ENCODE peak calls at places on chromosomes 13 and 19, in nine cellular contexts. One of them, this sample, is unnamed.
A peak's percentile ranks its signal among the peaks of the same experiment; 100 is the strongest.

GRCh38 chr13:39263033-39263432 is 224.8 kb downstream of the NHLRC3 start:
- DNase-seq in brain microvascular endothelial cell: peak; percentile 50
- DNase-seq in heart left ventricle: peak; percentile 41
- DNase-seq in cardiac muscle cell: peak; percentile 58
- DNase-seq in heart right ventricle: no peak
- DNase-seq in SJSA1: peak; percentile 9
- DNase-seq in effector memory CD4-positive, alpha-beta T cell: no peak
- DNase-seq in GM23338: peak; percentile 72
- DNase-seq in CD8-positive, alpha-beta T cell: no peak
- DNase-seq in this sample: no peak

GRCh38 chr19:33453207-33453736 is 68.3 kb downstream of the PEPD start:
- DNase-seq in effector memory CD4-positive, alpha-beta T cell: no peak
- DNase-seq in heart right ventricle: no peak
- DNase-seq in SJSA1: no peak
- DNase-seq in CD8-positive, alpha-beta T cell: no peak
- DNase-seq in brain microvascular endothelial cell: no peak
- DNase-seq in cardiac muscle cell: no peak
- DNase-seq in GM23338: no peak
- DNase-seq in heart left ventricle: no peak
- DNase-seq in this sample: no peak

GRCh38 chr13:76884167-76884566 is 2.0 kb downstream of the KCTD12 start:
- DNase-seq in SJSA1: no peak
- DNase-seq in GM23338: peak; percentile 77
- DNase-seq in brain microvascular endothelial cell: peak; percentile 29
- DNase-seq in heart right ventricle: peak; percentile 35
- DNase-seq in heart left ventricle: peak; percentile 38
- DNase-seq in CD8-positive, alpha-beta T cell: no peak
- DNase-seq in effector memory CD4-positive, alpha-beta T cell: no peak
- DNase-seq in cardiac muscle cell: peak; percentile 73
- DNase-seq in this sample: peak; percentile 72

GRCh38 chr13:28744091-28744536 is 25.3 kb upstream of the SLC46A3 start:
- DNase-seq in brain microvascular endothelial cell: peak; percentile 80
- DNase-seq in SJSA1: peak; percentile 88
- DNase-seq in heart right ventricle: no peak
- DNase-seq in CD8-positive, alpha-beta T cell: no peak
- DNase-seq in cardiac muscle cell: no peak
- DNase-seq in effector memory CD4-positive, alpha-beta T cell: no peak
- DNase-seq in GM23338: peak; percentile 44
- DNase-seq in heart left ventricle: peak; percentile 40
- DNase-seq in this sample: no peak

GRCh38 chr19:18529782-18530181 is 7.9 kb upstream of the ELL start:
- DNase-seq in cardiac muscle cell: no peak
- DNase-seq in SJSA1: no peak
- DNase-seq in heart left ventricle: no peak
- DNase-seq in GM23338: no peak
- DNase-seq in CD8-positive, alpha-beta T cell: no peak
- DNase-seq in effector memory CD4-positive, alpha-beta T cell: no peak
- DNase-seq in heart right ventricle: no peak
- DNase-seq in brain microvascular endothelial cell: no peak
- DNase-seq in this sample: no peak

GRCh38 chr13:99417821-99418662 is 83.2 kb upstream of the TM9SF2 start:
- DNase-seq in heart left ventricle: no peak
- DNase-seq in heart right ventricle: no peak
- DNase-seq in cardiac muscle cell: no peak
- DNase-seq in brain microvascular endothelial cell: no peak
- DNase-seq in effector memory CD4-positive, alpha-beta T cell: no peak
- DNase-seq in SJSA1: peak; percentile 52
- DNase-seq in GM23338: no peak
- DNase-seq in CD8-positive, alpha-beta T cell: no peak
- DNase-seq in this sample: peak; percentile 57

GRCh38 chr13:66414196-66414800 is 815.8 kb downstream of the PCDH9 start:
- DNase-seq in CD8-positive, alpha-beta T cell: no peak
- DNase-seq in heart right ventricle: no peak
- DNase-seq in effector memory CD4-positive, alpha-beta T cell: no peak
- DNase-seq in cardiac muscle cell: no peak
- DNase-seq in brain microvascular endothelial cell: no peak
- DNase-seq in SJSA1: no peak
- DNase-seq in heart left ventricle: no peak
- DNase-seq in GM23338: no peak
- DNase-seq in this sample: no peak

GRCh38 chr19:51637362-51637978 is 7.3 kb upstream of the SIGLEC5 start:
- DNase-seq in CD8-positive, alpha-beta T cell: no peak
- DNase-seq in GM23338: peak; percentile 59
- DNase-seq in brain microvascular endothelial cell: no peak
- DNase-seq in heart right ventricle: no peak
- DNase-seq in cardiac muscle cell: no peak
- DNase-seq in SJSA1: no peak
- DNase-seq in heart left ventricle: no peak
- DNase-seq in effector memory CD4-positive, alpha-beta T cell: no peak
- DNase-seq in this sample: no peak

GRCh38 chr19:12745166-12745897 is 6.3 kb upstream of the BEST2 start:
- DNase-seq in effector memory CD4-positive, alpha-beta T cell: no peak
- DNase-seq in heart left ventricle: no peak
- DNase-seq in GM23338: no peak
- DNase-seq in SJSA1: no peak
- DNase-seq in cardiac muscle cell: no peak
- DNase-seq in heart right ventricle: no peak
- DNase-seq in CD8-positive, alpha-beta T cell: no peak
- DNase-seq in brain microvascular endothelial cell: peak; percentile 33
- DNase-seq in this sample: no peak

GRCh38 chr13:23817833-23818232 is 71.4 kb downstream of the MIPEP start:
- DNase-seq in brain microvascular endothelial cell: no peak
- DNase-seq in heart right ventricle: no peak
- DNase-seq in heart left ventricle: no peak
- DNase-seq in GM23338: no peak
- DNase-seq in SJSA1: no peak
- DNase-seq in cardiac muscle cell: no peak
- DNase-seq in effector memory CD4-positive, alpha-beta T cell: no peak
- DNase-seq in CD8-positive, alpha-beta T cell: no peak
- DNase-seq in this sample: no peak

GRCh38 chr19:49071860-49072547 is 495 bp downstream of the KCNA7 start:
- DNase-seq in heart left ventricle: no peak
- DNase-seq in heart right ventricle: no peak
- DNase-seq in SJSA1: no peak
- DNase-seq in GM23338: peak; percentile 91
- DNase-seq in effector memory CD4-positive, alpha-beta T cell: no peak
- DNase-seq in cardiac muscle cell: peak; percentile 66
- DNase-seq in brain microvascular endothelial cell: no peak
- DNase-seq in CD8-positive, alpha-beta T cell: no peak
- DNase-seq in this sample: peak; percentile 71

GRCh38 chr13:23578411-23579071 is 8.3 kb downstream of the TNFRSF19 start:
- DNase-seq in SJSA1: peak; percentile 46
- DNase-seq in brain microvascular endothelial cell: peak; percentile 69
- DNase-seq in heart left ventricle: peak; percentile 88
- DNase-seq in GM23338: peak; percentile 74
- DNase-seq in CD8-positive, alpha-beta T cell: peak; percentile 63
- DNase-seq in heart right ventricle: peak; percentile 83
- DNase-seq in cardiac muscle cell: peak; percentile 65
- DNase-seq in effector memory CD4-positive, alpha-beta T cell: peak; percentile 36
- DNase-seq in this sample: peak; percentile 92

GRCh38 chr19:34957830-34958751 is 5.9 kb downstream of the ZNF792 start:
- DNase-seq in heart right ventricle: no peak
- DNase-seq in effector memory CD4-positive, alpha-beta T cell: no peak
- DNase-seq in brain microvascular endothelial cell: no peak
- DNase-seq in CD8-positive, alpha-beta T cell: no peak
- DNase-seq in SJSA1: no peak
- DNase-seq in cardiac muscle cell: no peak
- DNase-seq in GM23338: no peak
- DNase-seq in heart left ventricle: no peak
- DNase-seq in this sample: no peak

GRCh38 chr19:40659566-40659965 is 30.9 kb downstream of the NUMBL start:
- DNase-seq in cardiac muscle cell: no peak
- DNase-seq in heart left ventricle: no peak
- DNase-seq in SJSA1: no peak
- DNase-seq in CD8-positive, alpha-beta T cell: no peak
- DNase-seq in heart right ventricle: no peak
- DNase-seq in effector memory CD4-positive, alpha-beta T cell: no peak
- DNase-seq in GM23338: no peak
- DNase-seq in brain microvascular endothelial cell: no peak
- DNase-seq in this sample: no peak

GRCh38 chr13:31213681-31214289 is 14.0 kb downstream of the B3GLCT start:
- DNase-seq in heart left ventricle: no peak
- DNase-seq in cardiac muscle cell: no peak
- DNase-seq in CD8-positive, alpha-beta T cell: no peak
- DNase-seq in heart right ventricle: no peak
- DNase-seq in GM23338: no peak
- DNase-seq in SJSA1: no peak
- DNase-seq in brain microvascular endothelial cell: no peak
- DNase-seq in effector memory CD4-positive, alpha-beta T cell: no peak
- DNase-seq in this sample: no peak

GRCh38 chr13:108957369-108958012 is 328.1 kb downstream of the MYO16 start:
- DNase-seq in heart left ventricle: no peak
- DNase-seq in brain microvascular endothelial cell: peak; percentile 80
- DNase-seq in GM23338: peak; percentile 22
- DNase-seq in CD8-positive, alpha-beta T cell: no peak
- DNase-seq in effector memory CD4-positive, alpha-beta T cell: no peak
- DNase-seq in heart right ventricle: no peak
- DNase-seq in SJSA1: peak; percentile 91
- DNase-seq in cardiac muscle cell: no peak
- DNase-seq in this sample: no peak

GRCh38 chr19:52234406-52234805 is 35.0 kb upstream of the ZNF766 start:
- DNase-seq in heart right ventricle: no peak
- DNase-seq in effector memory CD4-positive, alpha-beta T cell: no peak
- DNase-seq in SJSA1: no peak
- DNase-seq in heart left ventricle: no peak
- DNase-seq in CD8-positive, alpha-beta T cell: no peak
- DNase-seq in GM23338: no peak
- DNase-seq in cardiac muscle cell: no peak
- DNase-seq in brain microvascular endothelial cell: no peak
- DNase-seq in this sample: no peak

DNA sequence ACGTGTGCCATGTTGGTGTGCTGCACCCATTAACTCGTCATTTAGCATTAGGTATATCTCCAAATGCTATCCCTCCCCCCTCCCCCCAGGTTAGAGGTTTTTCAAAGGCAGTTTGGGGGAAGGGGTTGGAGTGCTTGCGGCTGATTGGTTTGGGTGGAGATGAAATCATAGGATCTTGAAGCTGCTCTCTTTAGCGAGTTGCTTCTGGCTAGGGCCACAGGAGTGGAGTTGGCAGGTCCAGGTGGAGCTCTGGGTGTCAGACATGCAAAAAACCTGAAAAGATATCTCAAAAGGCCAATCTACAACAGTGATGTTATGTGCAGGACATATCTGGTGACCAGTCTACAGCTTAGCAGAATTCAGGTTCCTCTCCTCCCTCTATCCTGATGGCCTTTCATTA is 32.6 kb upstream of the CXCL17 start:
- DNase-seq in heart left ventricle: no peak
- DNase-seq in effector memory CD4-positive, alpha-beta T cell: no peak
- DNase-seq in CD8-positive, alpha-beta T cell: no peak
- DNase-seq in SJSA1: no peak
- DNase-seq in GM23338: peak; percentile 70
- DNase-seq in heart right ventricle: no peak
- DNase-seq in cardiac muscle cell: no peak
- DNase-seq in brain microvascular endothelial cell: no peak
- DNase-seq in this sample: no peak
- H3K27ac ChIP-seq in heart left ventricle: no peak overlapping the region
- H3K27ac ChIP-seq in effector memory CD4-positive, alpha-beta T cell: no peak overlapping the region
- H3K27ac ChIP-seq in CD8-positive, alpha-beta T cell: no peak overlapping the region
- H3K27ac ChIP-seq in SJSA1: no peak overlapping the region
- H3K27ac ChIP-seq in GM23338: peak overlapping the region; percentile 98
- H3K27ac ChIP-seq in heart right ventricle: no peak overlapping the region
- H3K27ac ChIP-seq in cardiac muscle cell: no peak overlapping the region
- H3K27ac ChIP-seq in brain microvascular endothelial cell: no peak overlapping the region
- H3K27ac ChIP-seq in this sample: no peak overlapping the region

DNA sequence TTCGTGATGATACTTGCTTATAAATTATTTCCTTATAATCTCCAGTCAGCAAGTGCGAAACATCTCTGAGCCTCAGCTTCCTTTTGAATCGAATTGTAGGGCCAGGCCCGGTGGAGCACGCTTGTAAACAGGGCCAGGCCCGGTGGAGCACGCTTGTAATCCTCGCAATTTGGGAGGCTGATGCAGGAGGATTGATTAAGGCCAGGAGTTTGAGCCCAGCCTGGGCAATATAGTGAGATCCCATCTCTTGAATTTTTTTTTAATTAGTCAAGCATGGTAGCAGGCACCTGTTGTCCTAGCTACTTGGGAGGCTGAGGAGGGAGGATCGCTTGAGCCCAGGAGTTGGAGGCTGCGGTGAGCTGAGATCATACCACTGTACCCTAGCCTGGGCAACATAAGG is 116.2 kb upstream of the MCF2L start:
- DNase-seq in GM23338: no peak
- DNase-seq in effector memory CD4-positive, alpha-beta T cell: no peak
- DNase-seq in heart left ventricle: no peak
- DNase-seq in heart right ventricle: no peak
- DNase-seq in brain microvascular endothelial cell: no peak
- DNase-seq in cardiac muscle cell: no peak
- DNase-seq in CD8-positive, alpha-beta T cell: no peak
- DNase-seq in SJSA1: no peak
- DNase-seq in this sample: no peak
- H3K36me3 ChIP-seq in GM23338: peaks cover 18% of the 10 kb centered on the region
- H3K36me3 ChIP-seq in effector memory CD4-positive, alpha-beta T cell: peaks cover 38% of the 10 kb centered on the region
- H3K36me3 ChIP-seq in heart left ventricle: peaks cover 91% of the 10 kb centered on the region
- H3K36me3 ChIP-seq in heart right ventricle: no peaks in the 10 kb centered on the region
- H3K36me3 ChIP-seq in brain microvascular endothelial cell: no peaks in the 10 kb centered on the region
- H3K36me3 ChIP-seq in cardiac muscle cell: peaks cover 45% of the 10 kb centered on the region
- H3K36me3 ChIP-seq in CD8-positive, alpha-beta T cell: no peaks in the 10 kb centered on the region
- H3K36me3 ChIP-seq in SJSA1: peaks cover under 1% of the 10 kb centered on the region
- H3K36me3 ChIP-seq in this sample: peaks cover 82% of the 10 kb centered on the region

DNA sequence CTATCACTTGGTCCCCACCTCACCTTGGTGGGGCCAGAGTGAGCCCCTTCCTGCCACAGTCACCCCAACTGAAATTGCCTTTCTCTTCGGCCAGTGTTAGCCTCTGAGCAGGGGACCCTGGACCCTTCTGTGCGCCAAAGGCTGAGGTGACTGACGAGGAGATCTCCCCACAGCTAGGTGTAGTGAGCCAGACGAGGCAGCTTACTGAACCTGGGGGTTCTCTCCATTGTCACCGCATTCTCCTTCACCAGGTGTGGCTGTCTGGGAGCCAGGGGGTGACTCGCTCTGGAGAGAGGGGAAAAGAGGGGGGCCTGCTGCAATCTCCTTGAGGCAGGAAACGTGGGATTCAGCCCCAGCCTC is 1.3 kb downstream of the RPS28 start:
- DNase-seq in effector memory CD4-positive, alpha-beta T cell: no peak
- DNase-seq in cardiac muscle cell: no peak
- DNase-seq in heart right ventricle: no peak
- DNase-seq in SJSA1: no peak
- DNase-seq in CD8-positive, alpha-beta T cell: no peak
- DNase-seq in heart left ventricle: no peak
- DNase-seq in GM23338: no peak
- DNase-seq in brain microvascular endothelial cell: no peak
- DNase-seq in this sample: no peak
- H3K27ac ChIP-seq in effector memory CD4-positive, alpha-beta T cell: peak overlapping the region; percentile 93
- H3K27ac ChIP-seq in cardiac muscle cell: no peak overlapping the region
- H3K27ac ChIP-seq in heart right ventricle: no peak overlapping the region
- H3K27ac ChIP-seq in SJSA1: no peak overlapping the region
- H3K27ac ChIP-seq in CD8-positive, alpha-beta T cell: no peak overlapping the region
- H3K27ac ChIP-seq in heart left ventricle: peak overlapping the region; percentile 94
- H3K27ac ChIP-seq in GM23338: peak overlapping the region; percentile 94
- H3K27ac ChIP-seq in brain microvascular endothelial cell: no peak overlapping the region
- H3K27ac ChIP-seq in this sample: peak overlapping the region; percentile 97

DNA sequence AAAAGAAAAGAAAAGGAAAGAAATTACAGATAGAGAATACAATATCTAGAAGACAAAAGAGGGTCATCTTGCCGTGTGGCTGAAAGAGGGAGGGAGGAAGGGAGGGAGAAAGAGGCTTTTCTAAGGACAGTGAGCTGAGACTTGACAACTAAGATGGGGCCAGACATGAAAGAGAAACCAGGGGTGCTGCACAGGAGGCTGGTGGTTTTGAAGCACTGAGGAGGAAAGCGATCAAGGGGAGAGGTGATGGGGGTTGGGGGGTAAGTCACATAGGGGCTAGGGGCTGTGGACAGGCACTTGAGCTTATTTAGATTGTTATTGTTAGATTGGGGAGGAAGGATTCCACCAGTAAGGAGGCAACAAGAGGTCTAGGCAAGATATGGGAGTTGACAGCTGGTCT is 17.3 kb downstream of the PNPLA6 start:
- DNase-seq in cardiac muscle cell: no peak
- DNase-seq in effector memory CD4-positive, alpha-beta T cell: no peak
- DNase-seq in SJSA1: no peak
- DNase-seq in heart right ventricle: no peak
- DNase-seq in brain microvascular endothelial cell: no peak
- DNase-seq in CD8-positive, alpha-beta T cell: no peak
- DNase-seq in heart left ventricle: no peak
- DNase-seq in GM23338: no peak
- DNase-seq in this sample: no peak
- H3K36me3 ChIP-seq in cardiac muscle cell: no peaks in the 10 kb centered on the region
- H3K36me3 ChIP-seq in effector memory CD4-positive, alpha-beta T cell: peaks cover 49% of the 10 kb centered on the region
- H3K36me3 ChIP-seq in SJSA1: peaks cover 40% of the 10 kb centered on the region
- H3K36me3 ChIP-seq in heart right ventricle: peaks cover 5% of the 10 kb centered on the region
- H3K36me3 ChIP-seq in brain microvascular endothelial cell: peaks cover 39% of the 10 kb centered on the region
- H3K36me3 ChIP-seq in CD8-positive, alpha-beta T cell: peaks cover 18% of the 10 kb centered on the region
- H3K36me3 ChIP-seq in heart left ventricle: peaks cover 58% of the 10 kb centered on the region
- H3K36me3 ChIP-seq in GM23338: no peaks in the 10 kb centered on the region
- H3K36me3 ChIP-seq in this sample: peaks cover 67% of the 10 kb centered on the region